ENCODE peak calls at places on chromosome 14, in seven cellular contexts. H is choroid plexus epithelial cell, P is cardiac muscle cell, E is hepatocyte, G is bronchial epithelial cell, A is endodermal cell, O is sigmoid colon. S is an unnamed sample.

GRCh38 chr14:54935958-54936357 is 33.3 kb upstream of the GCH1 start:
- DNase-seq in H (peak; percentile 71), P (no peak), E (no peak), G (peak; percentile 83), A (no peak), O (no peak), S (no peak)

GRCh38 chr14:104265918-104266642 is 127.7 kb downstream of the KIF26A start:
- DNase-seq in H (no peak), P (no peak), E (no peak), G (no peak), A (peak; percentile 39), O (peak; percentile 50), S (no peak)

GRCh38 chr14:93007225-93007997 is 84.5 kb downstream of the CHGA start:
- DNase-seq in H (peak; percentile 73), P (no peak), E (no peak), G (peak; percentile 81), A (no peak), O (peak; percentile 86), S (no peak)

GRCh38 chr14:65164068-65164824 is 61.9 kb upstream of the MAX start:
- DNase-seq in H (peak; percentile 75), P (peak; percentile 61), E (peak; percentile 60), G (peak; percentile 40), A (no peak), O (no peak), S (no peak)

GRCh38 chr14:96052541-96053105 is 13.5 kb downstream of the C14orf132 start:
- DNase-seq in H (no peak), P (no peak), E (no peak), G (no peak), A (no peak), O (no peak), S (no peak)

GRCh38 chr14:100696590-100696989 is 30.1 kb upstream of the DLK1 start:
- DNase-seq in H (no peak), P (peak; percentile 36), E (peak; percentile 61), G (no peak), A (no peak), O (no peak), S (no peak)

GRCh38 chr14:64731141-64731581 is 26.9 kb downstream of the PLEKHG3 start:
- DNase-seq in H (no peak), P (no peak), E (no peak), G (no peak), A (peak; percentile 28), O (no peak), S (no peak)

GRCh38 chr14:34781242-34781641 is 66.8 kb upstream of the CFL2 start:
- DNase-seq in H (peak; percentile 88), P (no peak), E (no peak), G (peak; percentile 97), A (no peak), O (no peak), S (no peak)

GRCh38 chr14:103144085-103144484 is 20.8 kb downstream of the TNFAIP2 start:
- DNase-seq in H (peak; percentile 27), P (no peak), E (peak; percentile 53), G (peak; percentile 61), A (no peak), O (no peak), S (no peak)

GRCh38 chr14:74763803-74764531 is 851 bp downstream of the YLPM1 start:
- DNase-seq in H (peak; percentile 31), P (peak; percentile 22), E (peak; percentile 28), G (peak; percentile 66), A (peak; percentile 58), O (peak; percentile 65), S (no peak)

GRCh38 chr14:33842299-33842698 is 108.6 kb downstream of the EGLN3 start:
- DNase-seq in H (no peak), P (no peak), E (peak; percentile 37), G (peak; percentile 96), A (no peak), O (no peak), S (no peak)

GRCh38 chr14:31045501-31046080 is 19.4 kb upstream of the STRN3 start:
- DNase-seq in H (no peak), P (no peak), E (no peak), G (no peak), A (no peak), O (no peak), S (no peak)

GRCh38 chr14:74601982-74602381 is 10.1 kb downstream of the LTBP2 start:
- DNase-seq in H (no peak), P (peak; percentile 80), E (peak; percentile 80), G (no peak), A (no peak), O (no peak), S (no peak)

GRCh38 chr14:35114036-35114435 is 7.8 kb downstream of the PPP2R3C start:
- DNase-seq in H (peak; percentile 78), P (no peak), E (no peak), G (peak; percentile 28), A (no peak), O (no peak), S (no peak)

GRCh38 chr14:22836301-22837058 is at the start of gene MMP14:
- DNase-seq in H (peak; percentile 94), P (no peak), E (peak; percentile 87), G (peak; percentile 50), A (peak; percentile 87), O (peak; percentile 94), S (no peak)
- TF ChIP-seq CTCF in H (peak; percentile 61), P (peak; percentile 67), E (peak; percentile 68), G (peak; percentile 3), A (peak; percentile 64), O (peak; percentile 53), S (no peak)

DNA sequence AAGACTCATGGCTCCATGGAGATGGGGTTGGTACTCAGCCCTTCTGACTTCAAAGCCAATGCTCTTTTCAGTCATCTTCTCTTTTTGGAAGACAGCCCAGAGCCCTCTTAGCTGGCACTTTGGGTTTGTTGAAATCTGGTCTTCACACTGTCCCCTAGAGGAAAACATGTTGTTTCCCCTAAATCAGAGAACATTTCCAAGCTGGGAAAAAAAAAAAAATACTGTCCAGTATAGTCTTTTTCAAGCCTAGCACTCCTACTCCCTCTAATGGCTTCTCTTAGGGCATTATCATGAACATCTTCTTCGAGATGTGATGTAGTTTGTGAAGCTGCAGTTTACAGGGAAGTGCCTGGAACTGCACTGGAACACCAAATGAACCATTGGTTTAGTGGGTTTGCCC is 3.0 kb upstream of the ZC3H14 start:
- DNase-seq in H (peak; percentile 79), P (no peak), E (peak; percentile 49), G (peak; percentile 33), A (no peak), O (no peak), S (no peak)
- TF ChIP-seq CTCF in H (peak; percentile 64), P (peak; percentile 51), E (peak; percentile 58), G (peak; percentile 19), A (peak; percentile 36), O (peak; percentile 16), S (peak; percentile 56)

DNA sequence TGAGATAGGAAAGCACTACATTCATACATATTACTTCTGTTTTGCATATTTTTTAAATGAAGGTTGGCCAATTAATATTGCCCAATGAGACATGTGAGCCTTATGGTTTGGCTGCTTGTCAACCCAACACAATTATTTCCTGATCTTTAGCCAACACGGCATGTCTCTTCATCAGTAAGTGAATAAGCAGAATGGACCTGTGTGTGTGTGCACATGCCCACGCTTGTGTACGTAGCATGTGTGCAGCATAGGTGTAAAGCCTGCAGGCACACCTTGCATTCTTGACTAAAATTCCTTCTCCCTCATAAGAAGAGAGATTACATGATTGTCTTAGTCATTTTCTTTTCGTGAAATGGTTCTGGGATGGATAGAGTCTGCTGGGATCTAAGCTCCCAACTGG is 88.3 kb downstream of the STON2 start:
- DNase-seq in H (peak; percentile 1), P (no peak), E (no peak), G (peak; percentile 95), A (peak; percentile 27), O (no peak), S (no peak)
- TF ChIP-seq CTCF in H (no peak), P (no peak), E (no peak), G (no peak), A (no peak), O (no peak), S (no peak)

GRCh38 chr14:76580967-76581366 is 180.3 kb upstream of the VASH1 start:
- DNase-seq in H (no peak), P (no peak), E (no peak), G (no peak), A (no peak), O (no peak), S (no peak)

GRCh38 chr14:76582447-76582846 is 178.8 kb upstream of the VASH1 start:
- DNase-seq in H (no peak), P (no peak), E (no peak), G (no peak), A (no peak), O (no peak), S (no peak)

GRCh38 chr14:76577837-76578236 is 183.4 kb upstream of the VASH1 start:
- DNase-seq in H (no peak), P (no peak), E (no peak), G (no peak), A (no peak), O (no peak), S (no peak)

GRCh38 chr14:76581592-76581991 is 179.7 kb upstream of the VASH1 start:
- DNase-seq in H (no peak), P (no peak), E (no peak), G (no peak), A (no peak), O (no peak), S (no peak)

DNA sequence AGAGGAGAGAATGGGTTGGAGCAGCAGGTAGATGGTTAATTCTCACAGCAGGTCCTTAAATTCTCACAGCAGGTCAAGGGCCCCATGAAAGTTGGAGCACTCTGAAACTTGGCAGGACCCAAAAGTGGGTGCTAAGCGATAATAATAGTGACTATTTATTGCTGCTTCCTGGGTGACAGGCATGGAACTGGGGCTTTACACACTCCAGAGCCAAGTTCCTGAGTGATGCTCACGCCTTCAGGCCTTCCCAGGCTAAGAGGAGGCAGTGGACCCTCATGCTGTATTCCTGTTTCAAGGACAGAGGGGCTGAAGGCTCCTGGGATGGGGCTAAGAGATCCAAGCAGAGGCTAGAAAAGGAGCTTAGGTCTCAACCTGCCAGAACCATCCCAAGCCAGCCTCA is 180.9 kb upstream of the VASH1 start:
- DNase-seq in H (no peak), P (no peak), E (no peak), G (no peak), A (no peak), O (no peak), S (no peak)
- TF ChIP-seq CTCF in H (no peak), P (no peak), E (no peak), G (no peak), A (no peak), O (no peak), S (no peak)

S was measured in LNCaP clone FGC.